ENCODE peak calls at places on chromosomes 7 and 10, in four cellular contexts. M, O, Q and H are unnamed samples.
A peak's percentile ranks its signal among the peaks of the same experiment; 100 is the strongest.

GRCh38 chr7:7918736-7919448 is 49.7 kb upstream of the GLCCI1 start:
- DNase-seq in Q (no peak), O (no peak), M (no peak), H (no peak)

GRCh38 chr7:7642081-7642480 is 1.5 kb downstream of the UMAD1 start:
- DNase-seq in O (no peak), Q (no peak), M (peak; percentile 19), H (no peak)

GRCh38 chr7:120274899-120275298 is 1.9 kb downstream of the KCND2 start:
- DNase-seq in Q (no peak), M (no peak), O (no peak), H (no peak)

GRCh38 chr10:126872768-126873167 is 32.5 kb upstream of the DOCK1 start:
- DNase-seq in Q (no peak), M (no peak), O (no peak), H (peak; percentile 54)

GRCh38 chr7:143416565-143417149 is 8.0 kb upstream of the EPHA1 start:
- DNase-seq in M (no peak), Q (peak; percentile 80), O (no peak), H (peak; percentile 33)

GRCh38 chr7:98877692-98878364 is 504 bp upstream of the TRRAP start:
- DNase-seq in Q (no peak), M (no peak), O (no peak), H (no peak)

GRCh38 chr7:73717991-73718405 is 1.5 kb downstream of the STX1A start:
- DNase-seq in M (no peak), Q (no peak), O (no peak), H (peak; percentile 69)

GRCh38 chr10:92595505-92595904 is 2.6 kb downstream of the KIF11 start:
- DNase-seq in M (no peak), Q (no peak), O (no peak), H (no peak)

GRCh38 chr10:17790631-17791030 is 18.5 kb upstream of the MRC1 start:
- DNase-seq in M (no peak), O (no peak), Q (no peak), H (no peak)

GRCh38 chr10:115572740-115573455 is 479.7 kb downstream of the ATRNL1 start:
- DNase-seq in O (no peak), M (no peak), Q (no peak), H (no peak)
- TF ChIP-seq CTCF in O (peak; percentile 48), M (no peak), Q (peak; percentile 41), H (peak; percentile 40)

GRCh38 chr7:157397036-157397720 is 60.4 kb downstream of the DNAJB6 start:
- DNase-seq in M (no peak), O (no peak), Q (no peak), H (no peak)

GRCh38 chr7:157400171-157400860 is 63.5 kb downstream of the DNAJB6 start:
- DNase-seq in O (no peak), M (no peak), Q (no peak), H (no peak)

GRCh38 chr7:157396316-157397035 is 59.7 kb downstream of the DNAJB6 start:
- DNase-seq in M (no peak), Q (no peak), O (no peak), H (no peak)

GRCh38 chr7:157399086-157399687 is 62.4 kb downstream of the DNAJB6 start:
- DNase-seq in O (no peak), Q (no peak), M (no peak), H (no peak)

DNA sequence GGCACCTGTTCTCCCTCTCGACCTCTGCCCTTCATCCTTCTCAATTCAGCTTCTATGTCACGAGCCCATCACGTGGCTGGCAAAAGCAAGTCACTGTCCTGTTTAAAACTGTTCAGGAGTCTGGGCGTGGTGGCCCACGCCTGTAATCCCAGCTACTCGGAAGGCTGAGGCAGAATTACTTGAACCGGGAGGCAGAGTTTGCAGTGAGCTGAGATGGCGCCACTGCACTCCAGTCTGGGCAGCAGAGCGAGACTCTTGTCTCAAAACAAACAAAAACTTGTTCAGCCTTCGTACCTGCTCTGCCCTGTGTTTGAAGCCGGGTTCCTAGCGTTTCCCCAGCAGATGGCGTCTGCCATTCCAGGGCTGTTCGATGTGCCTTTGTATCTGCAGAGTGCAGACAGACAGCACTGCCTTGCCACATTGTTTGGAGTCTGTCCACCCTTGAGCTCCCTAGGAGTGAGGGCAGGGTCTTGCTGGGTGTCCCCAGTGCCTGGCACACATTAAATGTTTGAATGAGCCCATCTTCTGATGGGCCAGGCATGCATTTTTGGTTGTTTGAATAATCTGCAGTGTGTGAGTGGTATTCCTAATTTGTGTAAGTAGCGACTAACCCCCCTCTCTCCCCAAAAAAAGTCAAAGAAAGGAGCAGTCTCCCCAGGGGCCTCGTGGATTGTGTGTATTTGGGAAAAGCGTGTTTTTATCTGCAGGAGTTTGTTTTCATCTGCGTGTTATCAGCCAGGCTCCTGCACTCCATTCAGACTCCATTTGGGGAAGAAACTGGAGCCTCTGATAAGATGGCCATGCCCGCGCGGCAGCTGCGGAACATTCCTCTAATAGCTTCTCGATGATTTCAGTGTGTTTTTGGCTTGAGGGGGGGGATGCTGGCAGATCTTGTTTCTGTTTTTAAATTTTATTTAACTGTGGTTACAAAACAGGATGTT is 61.2 kb downstream of the DNAJB6 start:
- DNase-seq in O (no peak), M (no peak), Q (peak; percentile 48), H (no peak)
- TF ChIP-seq CTCF in O (peak; percentile 61), M (no peak), Q (peak; percentile 50), H (peak; percentile 66)

GRCh38 chr7:80288175-80289122 is 153.8 kb downstream of the GNAI1 start:
- DNase-seq in M (no peak), Q (no peak), O (no peak), H (peak; percentile 97)
- TF ChIP-seq CTCF in M (no peak), Q (no peak), O (no peak), H (peak; percentile 22)

DNA sequence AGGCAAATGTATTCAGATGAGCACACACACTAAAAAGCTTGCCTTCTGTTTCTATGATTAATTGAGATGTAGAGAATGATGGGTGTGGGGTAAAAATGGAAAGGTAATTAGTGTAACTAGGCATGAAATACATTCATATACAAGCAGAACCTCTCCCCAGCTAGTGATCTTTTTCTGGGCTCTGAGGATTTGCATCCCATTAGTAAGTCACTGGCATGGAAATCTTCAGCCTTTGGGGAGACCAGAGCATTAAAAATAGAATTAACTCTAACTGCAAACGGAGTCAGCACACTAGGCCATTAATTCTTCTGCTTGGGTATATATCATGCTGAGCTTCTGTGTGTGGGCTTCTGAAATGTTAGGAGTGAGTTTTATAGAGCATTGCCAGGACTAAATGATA is 128.9 kb downstream of the HDAC9 start:
- DNase-seq in O (no peak), Q (no peak), M (no peak), H (no peak)
- TF ChIP-seq CTCF in O (no peak), Q (no peak), M (no peak), H (no peak)

GRCh38 chr7:47483604-47484273 is 98.2 kb downstream of the TNS3 start:
- DNase-seq in M (no peak), O (no peak), Q (no peak), H (no peak)
- TF ChIP-seq CTCF in M (no peak), O (peak; percentile 41), Q (no peak), H (peak; percentile 25)